ENCODE peak calls at places on chromosomes 4 and X, in four cellular contexts. I is K562, S is ovary, L is adrenal gland. B is an unnamed sample.

GRCh38 chrX:65924938-65925507 is 114.9 kb downstream of the VSIG4 start:
- DNase-seq in I (peak), L (no peak), S (no peak), B (no peak)

GRCh38 chr4:4407299-4408131 is 20.6 kb downstream of the NSG1 start:
- DNase-seq in I (no peak), S (no peak), L (no peak), B (no peak)

GRCh38 chr4:180560896-180561295 is 1682.3 kb upstream of the TENM3 start:
- DNase-seq in S (no peak), L (no peak), I (no peak), B (no peak)

GRCh38 chr4:184994010-184994622 is 24.2 kb upstream of the HELT start:
- DNase-seq in L (no peak), I (no peak), S (no peak), B (no peak)

GRCh38 chr4:165151734-165152133 is 39.1 kb upstream of the TMEM192 start:
- DNase-seq in L (no peak), I (no peak), S (no peak), B (no peak)

GRCh38 chr4:106338671-106339070 is 22.3 kb downstream of the AIMP1 start:
- DNase-seq in L (no peak), I (no peak), S (no peak), B (no peak)

GRCh38 chrX:5458300-5458699 is 770.4 kb downstream of the NLGN4X start:
- DNase-seq in L (no peak), S (no peak), I (no peak), B (no peak)

GRCh38 chr4:26839534-26839951 is 21.1 kb upstream of the STIM2 start:
- DNase-seq in L (no peak), S (no peak), I (peak), B (no peak)

GRCh38 chr4:47031011-47031678 is at the start of gene GABRB1:
- DNase-seq in I (no peak), S (peak), L (peak), B (no peak)

GRCh38 chrX:9510980-9511379 is 46.1 kb downstream of the TBL1X start:
- DNase-seq in L (no peak), S (no peak), I (no peak), B (no peak)

GRCh38 chr4:33160126-33160525 is 2440.0 kb downstream of the PCDH7 start:
- DNase-seq in L (no peak), I (peak), S (no peak), B (no peak)

GRCh38 chrX:13376857-13377441 is 57.1 kb upstream of the ATXN3L start:
- DNase-seq in S (no peak), I (no peak), L (no peak), B (peak)

GRCh38 chr4:39362827-39363226 is 3.3 kb downstream of the RFC1 start:
- DNase-seq in S (no peak), L (no peak), I (no peak), B (no peak)

GRCh38 chr4:183746305-183747229 is 87.5 kb downstream of the TRAPPC11 start:
- DNase-seq in I (no peak), S (no peak), L (no peak), B (peak)

GRCh38 chrX:40155617-40156471 is 58.1 kb upstream of the BCOR start:
- DNase-seq in L (no peak), I (peak), S (peak), B (no peak)

GRCh38 chr4:186939766-186940165 is 216.1 kb upstream of the FAT1 start:
- DNase-seq in I (no peak), S (no peak), L (no peak), B (no peak)

GRCh38 chrX:973010-973409 is 239.4 kb downstream of the CRLF2 start:
- DNase-seq in L (no peak), S (no peak), I (no peak), B (no peak)

GRCh38 chr4:44257461-44257860 is 191.1 kb downstream of the KCTD8 start:
- DNase-seq in I (no peak), L (no peak), S (no peak), B (no peak)

GRCh38 chr4:153209410-153209809 is 5.2 kb downstream of the TRIM2 start:
- DNase-seq in L (no peak), I (no peak), S (no peak), B (no peak)

GRCh38 chr4:997375-998071 is 4.3 kb upstream of the SLC26A1 start:
- DNase-seq in I (peak), L (peak), S (no peak), B (no peak)

GRCh38 chr4:82798168-82799005 is at the start of gene SCD5:
- DNase-seq in S (peak), L (peak), I (peak), B (peak)

GRCh38 chr4:1249731-1250526 is 999 bp upstream of the CTBP1 start:
- DNase-seq in I (peak), S (peak), L (peak), B (no peak)

GRCh38 chrX:39814391-39814790 is 283.4 kb downstream of the BCOR start:
- DNase-seq in S (no peak), L (peak), I (peak), B (peak)

GRCh38 chrX:155893513-155893912 is 12.4 kb downstream of the VAMP7 start:
- DNase-seq in L (no peak), I (peak), S (no peak), B (no peak)

GRCh38 chr4:118282692-118283091 is 70.1 kb downstream of the PRSS12 start:
- DNase-seq in I (peak), S (no peak), L (no peak), B (no peak)

GRCh38 chr4:118284169-118284568 is 68.6 kb downstream of the PRSS12 start:
- DNase-seq in S (no peak), L (no peak), I (peak), B (no peak)

GRCh38 chr4:118279920-118280432 is 72.8 kb downstream of the PRSS12 start:
- DNase-seq in S (no peak), L (no peak), I (peak), B (no peak)

GRCh38 chr4:118280501-118281218 is 72.1 kb downstream of the PRSS12 start:
- DNase-seq in S (peak), I (peak), L (peak), B (peak)

DNA sequence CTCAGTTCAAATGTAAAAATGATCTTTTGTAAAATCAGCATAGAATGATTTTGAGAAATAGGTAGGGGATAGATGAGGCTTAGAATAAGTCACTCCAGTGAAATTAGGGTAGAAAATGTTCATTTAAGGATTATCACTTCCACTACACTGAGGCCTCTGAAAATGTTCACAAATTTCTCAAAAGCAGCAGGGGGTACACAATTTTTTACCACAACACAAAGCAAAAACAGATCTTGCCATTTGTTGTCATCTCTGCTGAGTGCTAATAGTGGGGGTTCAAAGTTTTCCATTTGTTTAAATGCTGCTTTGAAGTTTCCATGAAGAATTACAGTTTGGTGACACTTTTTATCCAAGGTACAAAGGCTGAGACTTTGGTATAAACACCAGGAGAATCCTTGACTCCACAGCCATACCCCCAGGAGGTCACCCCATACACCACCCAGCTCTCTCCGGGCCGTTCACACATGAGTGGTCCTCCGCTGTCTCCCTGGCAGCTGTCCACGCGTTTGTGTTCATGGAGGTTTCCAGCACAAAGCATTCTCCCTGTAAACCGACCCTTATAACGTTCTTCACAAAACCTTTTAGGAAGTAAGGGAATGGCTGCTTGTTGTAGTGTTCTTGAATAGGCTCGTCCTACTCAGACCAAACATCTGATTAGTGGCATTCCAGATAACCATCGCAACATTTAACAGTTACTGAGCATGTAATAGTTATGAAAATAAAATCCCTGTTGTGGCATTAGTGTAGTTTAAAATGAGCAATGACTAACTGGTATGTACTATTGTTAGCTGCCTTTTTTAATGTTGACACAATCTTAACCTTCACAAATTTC is 71.0 kb downstream of the PRSS12 start:
- DNase-seq in L (no peak), I (peak), S (peak), B (no peak)
- TF ChIP-seq POLR2A in L (no peak), I (peak), S (no peak), B (no peak)

GRCh38 chr4:74374561-74375327 is 9.8 kb downstream of the EREG start:
- DNase-seq in S (no peak), L (peak), I (no peak), B (no peak)
- TF ChIP-seq POLR2A in S (no peak), L (no peak), I (no peak), B (no peak)

GRCh38 chr4:169611991-169612868 is at the start of gene NEK1:
- DNase-seq in L (peak), I (peak), S (peak), B (peak)
- TF ChIP-seq POLR2A in L (peak), I (peak), S (peak), B (peak)

DNA sequence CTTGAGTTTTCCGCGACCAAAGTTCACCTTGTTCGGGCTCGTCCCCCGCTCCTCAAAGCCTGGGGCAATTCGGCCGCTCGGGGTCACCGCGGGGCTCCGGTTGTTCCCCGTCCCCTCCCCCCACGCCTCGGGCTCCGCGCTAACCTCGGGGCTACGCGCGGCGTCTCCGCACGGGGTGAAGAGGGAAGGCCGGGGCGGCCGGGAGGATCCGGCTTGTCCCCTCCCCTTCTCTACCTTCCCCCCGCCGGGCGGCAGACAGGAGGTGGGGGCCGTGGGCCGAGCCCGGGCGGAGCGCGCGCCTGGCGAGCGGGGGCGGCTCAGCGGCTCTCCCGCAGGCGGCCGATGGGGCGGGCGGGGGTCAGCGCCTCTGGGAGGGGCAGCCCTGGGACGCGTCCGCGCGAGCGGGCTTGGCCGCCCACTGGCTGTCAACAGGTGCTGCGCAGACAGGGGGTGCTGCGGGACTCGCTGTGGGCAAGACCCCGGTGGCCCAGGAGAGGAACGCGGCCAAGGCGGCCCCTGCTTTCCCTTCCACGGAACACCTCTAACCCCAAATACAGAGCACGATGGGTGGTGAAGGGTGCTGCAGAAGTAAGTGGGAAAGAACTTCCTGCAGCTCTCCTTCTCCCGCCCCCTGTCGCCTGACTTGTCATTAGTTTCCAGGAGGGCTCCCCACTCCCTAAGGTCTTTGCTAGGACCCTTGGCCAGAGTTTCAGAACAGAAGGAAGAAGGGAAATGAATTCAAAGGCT is at the start of gene PDGFC:
- DNase-seq in I (peak), S (peak), L (peak), B (peak)
- TF ChIP-seq POLR2A in I (no peak), S (peak), L (peak), B (peak)

DNA sequence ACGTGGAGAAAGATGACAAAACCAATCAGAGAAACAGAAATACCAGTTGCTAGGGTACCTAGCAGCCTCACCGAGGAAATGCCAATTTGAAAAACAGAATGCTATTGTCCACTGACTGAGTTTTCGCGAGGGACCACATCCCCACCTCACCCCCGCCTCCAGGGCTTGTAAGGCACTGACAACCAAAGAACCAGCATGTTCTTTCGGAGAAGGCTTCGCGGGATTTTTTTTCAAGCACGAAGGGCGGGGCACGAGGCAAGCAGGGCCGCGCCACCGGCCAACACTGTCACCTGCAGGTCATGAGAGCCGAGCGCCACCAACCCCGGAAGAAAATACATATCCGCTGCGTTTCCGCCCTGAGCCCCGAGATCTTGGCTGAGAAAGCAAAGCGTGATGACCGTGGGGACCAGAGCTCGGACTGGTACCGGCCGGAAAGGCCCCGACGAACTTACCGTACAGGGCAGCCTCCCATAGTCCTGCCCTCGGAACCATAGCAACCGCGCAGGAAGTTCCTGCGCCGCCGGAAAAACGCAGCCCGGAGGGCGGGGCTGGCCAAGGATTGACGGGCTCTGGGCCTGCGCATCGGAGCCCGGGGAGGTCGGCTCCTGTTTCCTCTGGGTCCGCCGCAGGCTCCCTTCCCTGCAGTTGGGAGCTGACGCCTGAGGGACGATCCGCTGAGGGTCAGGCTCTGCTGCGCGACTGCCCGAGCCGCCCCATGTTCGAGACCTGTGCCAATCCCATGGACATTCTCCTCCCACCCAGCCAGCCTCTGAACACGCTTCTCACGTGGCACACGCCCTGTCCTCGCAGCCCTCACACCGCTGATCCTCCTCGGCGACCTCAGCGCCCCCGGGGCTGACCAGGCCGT is 59.2 kb upstream of the PAGE5 start:
- DNase-seq in I (peak), L (peak), S (peak), B (peak)
- TF ChIP-seq POLR2A in I (peak), L (peak), S (peak), B (peak)

DNA sequence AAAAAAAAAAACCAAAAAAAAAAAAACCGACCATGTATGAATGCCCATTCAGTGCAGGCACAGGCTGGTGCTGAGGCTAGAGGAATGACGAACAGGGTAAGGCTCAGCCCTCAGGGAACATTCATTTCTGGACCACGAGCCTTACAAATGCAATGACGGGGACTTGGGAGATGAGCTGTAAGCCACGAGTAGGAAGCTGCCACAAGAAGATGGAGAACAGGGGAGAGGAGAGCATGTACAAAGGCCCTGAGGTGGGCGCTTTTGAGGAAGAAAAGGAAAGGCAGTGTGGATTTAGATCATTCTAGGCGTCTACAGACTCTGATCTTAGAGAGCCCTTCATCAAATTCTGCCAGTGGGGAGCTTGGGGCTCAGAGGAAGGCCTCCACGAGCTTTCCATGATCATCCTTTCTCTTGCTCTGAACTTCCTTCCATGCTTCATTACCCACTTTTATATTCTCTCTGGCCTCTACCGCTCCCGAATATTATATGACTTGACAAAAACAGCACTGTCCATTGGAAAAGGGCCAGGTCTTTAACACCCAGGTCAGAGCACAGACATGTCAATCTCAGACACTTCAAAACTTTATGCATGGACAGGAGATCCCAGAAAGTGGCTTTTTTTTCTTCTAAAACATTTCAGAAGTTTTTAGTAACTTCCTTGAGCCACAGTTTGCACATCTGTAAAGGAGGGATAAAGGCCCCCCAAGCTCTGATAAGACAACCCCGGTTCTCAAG is 3.3 kb upstream of the ZNF518B start:
- DNase-seq in I (peak), S (no peak), L (no peak), B (no peak)
- TF ChIP-seq POLR2A in I (no peak), S (no peak), L (no peak), B (no peak)

GRCh38 chrX:41394293-41394692 is 52.9 kb upstream of the NYX start:
- DNase-seq in L (no peak), I (peak), S (no peak), B (no peak)

GRCh38 chrX:41391606-41392005 is 55.5 kb upstream of the NYX start:
- DNase-seq in I (no peak), S (no peak), L (no peak), B (no peak)

GRCh38 chrX:41386222-41386990 is 52.4 kb downstream of the DDX3X start:
- DNase-seq in I (no peak), L (no peak), S (no peak), B (no peak)

GRCh38 chrX:41388543-41388942 is 54.6 kb downstream of the DDX3X start:
- DNase-seq in L (no peak), S (no peak), I (no peak), B (no peak)

DNA sequence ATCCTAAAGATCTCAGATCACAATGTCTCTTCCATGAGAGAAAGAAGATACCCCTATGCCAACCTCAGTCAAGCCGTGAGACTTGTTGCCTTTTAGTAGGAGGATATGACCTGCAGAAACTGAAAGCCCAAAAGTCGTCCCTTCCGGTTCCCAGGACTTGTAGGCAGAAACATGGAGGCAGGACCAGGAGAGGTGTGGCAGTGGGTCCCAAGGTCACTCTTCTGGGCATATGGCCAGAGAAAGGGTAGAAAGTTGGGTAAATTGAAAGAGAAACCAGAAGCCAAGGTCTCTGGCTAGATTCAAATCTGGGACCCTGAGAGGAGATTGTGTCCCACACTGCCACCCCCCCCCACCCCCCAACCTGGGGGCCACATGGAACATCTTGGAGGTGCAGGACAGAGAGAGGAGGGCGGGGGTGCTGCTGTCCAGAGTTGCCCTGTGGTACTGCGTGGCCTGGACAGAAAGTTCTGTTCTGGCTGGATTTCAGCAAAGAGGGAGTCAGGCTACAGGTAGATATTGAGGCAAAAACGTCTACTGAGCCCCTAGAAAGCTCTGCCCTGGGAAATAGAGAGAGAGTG is 55.4 kb downstream of the DDX3X start:
- DNase-seq in I (no peak), L (peak), S (no peak), B (no peak)
- TF ChIP-seq POLR2A in I (no peak), L (no peak), S (no peak), B (no peak)

GRCh38 chrX:135521405-135522131 is 1.1 kb downstream of the INTS6L start:
- DNase-seq in I (peak), L (peak), S (peak), B (peak)
- TF ChIP-seq POLR2A in I (peak), L (peak), S (peak), B (peak)

DNA sequence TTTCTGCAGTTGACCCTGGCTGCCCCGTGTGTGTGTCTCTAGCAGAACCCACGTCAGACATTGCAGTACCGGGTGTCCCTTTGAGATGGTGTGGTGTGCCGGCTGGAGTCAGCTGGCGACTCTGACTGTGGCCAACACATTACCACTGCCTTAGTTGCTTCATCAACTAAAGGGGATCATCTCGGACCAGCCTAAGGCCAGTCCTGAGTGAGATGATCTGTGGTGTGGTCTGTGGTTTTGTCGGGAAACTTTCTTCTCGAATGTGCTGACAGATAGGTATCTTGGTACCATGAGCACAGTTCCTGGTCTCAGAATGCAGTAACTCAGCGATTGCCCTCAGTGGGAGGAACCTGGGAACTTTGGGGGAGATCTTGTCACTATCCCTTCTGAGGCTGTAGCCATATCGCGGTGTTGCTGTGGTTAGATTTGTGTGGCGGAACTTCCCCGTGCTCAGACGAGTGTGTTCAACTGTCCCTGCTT is 15.8 kb downstream of the TBC1D14 start:
- DNase-seq in S (no peak), I (peak), L (peak), B (no peak)
- TF ChIP-seq POLR2A in S (no peak), I (no peak), L (peak), B (no peak)

B was measured in tibial nerve.